ENCODE peak calls at places on chromosomes 3 and 15, in four cellular contexts. One of them, this sample, is unnamed.

GRCh38 chr3:44795197-44795596 is 33.6 kb downstream of the KIF15 start:
- DNase-seq in WERI-Rb-1: no peak
- DNase-seq in WTC11: no peak
- DNase-seq in right atrium auricular region: no peak
- DNase-seq in this sample: no peak

GRCh38 chr3:183555541-183556081 is at the start of gene KLHL6:
- DNase-seq in WERI-Rb-1: no peak
- DNase-seq in WTC11: no peak
- DNase-seq in right atrium auricular region: peak
- DNase-seq in this sample: peak

GRCh38 chr3:138673641-138674040 is 65.1 kb downstream of the FAIM start:
- DNase-seq in WERI-Rb-1: no peak
- DNase-seq in WTC11: no peak
- DNase-seq in right atrium auricular region: no peak
- DNase-seq in this sample: no peak

GRCh38 chr15:50228866-50229265 is 36.7 kb downstream of the HDC start:
- DNase-seq in WERI-Rb-1: no peak
- DNase-seq in WTC11: no peak
- DNase-seq in right atrium auricular region: no peak
- DNase-seq in this sample: no peak

GRCh38 chr3:166248784-166249183 is 411.6 kb upstream of the BCHE start:
- DNase-seq in WERI-Rb-1: no peak
- DNase-seq in WTC11: no peak
- DNase-seq in right atrium auricular region: no peak
- DNase-seq in this sample: no peak

GRCh38 chr3:195697582-195698324 is 23.0 kb upstream of the MUC20 start:
- DNase-seq in WERI-Rb-1: no peak
- DNase-seq in WTC11: no peak
- DNase-seq in right atrium auricular region: no peak
- DNase-seq in this sample: no peak

GRCh38 chr3:45807133-45807532 is 10.8 kb upstream of the SLC6A20 start:
- DNase-seq in WERI-Rb-1: no peak
- DNase-seq in WTC11: no peak
- DNase-seq in right atrium auricular region: no peak
- DNase-seq in this sample: no peak

GRCh38 chr3:179716811-179717210 is 64.0 kb downstream of the USP13 start:
- DNase-seq in WERI-Rb-1: no peak
- DNase-seq in WTC11: no peak
- DNase-seq in right atrium auricular region: no peak
- DNase-seq in this sample: no peak

GRCh38 chr3:191762323-191762960 is 301.5 kb downstream of the PYDC2 start:
- DNase-seq in WERI-Rb-1: no peak
- DNase-seq in WTC11: no peak
- DNase-seq in right atrium auricular region: no peak
- DNase-seq in this sample: no peak

DNA sequence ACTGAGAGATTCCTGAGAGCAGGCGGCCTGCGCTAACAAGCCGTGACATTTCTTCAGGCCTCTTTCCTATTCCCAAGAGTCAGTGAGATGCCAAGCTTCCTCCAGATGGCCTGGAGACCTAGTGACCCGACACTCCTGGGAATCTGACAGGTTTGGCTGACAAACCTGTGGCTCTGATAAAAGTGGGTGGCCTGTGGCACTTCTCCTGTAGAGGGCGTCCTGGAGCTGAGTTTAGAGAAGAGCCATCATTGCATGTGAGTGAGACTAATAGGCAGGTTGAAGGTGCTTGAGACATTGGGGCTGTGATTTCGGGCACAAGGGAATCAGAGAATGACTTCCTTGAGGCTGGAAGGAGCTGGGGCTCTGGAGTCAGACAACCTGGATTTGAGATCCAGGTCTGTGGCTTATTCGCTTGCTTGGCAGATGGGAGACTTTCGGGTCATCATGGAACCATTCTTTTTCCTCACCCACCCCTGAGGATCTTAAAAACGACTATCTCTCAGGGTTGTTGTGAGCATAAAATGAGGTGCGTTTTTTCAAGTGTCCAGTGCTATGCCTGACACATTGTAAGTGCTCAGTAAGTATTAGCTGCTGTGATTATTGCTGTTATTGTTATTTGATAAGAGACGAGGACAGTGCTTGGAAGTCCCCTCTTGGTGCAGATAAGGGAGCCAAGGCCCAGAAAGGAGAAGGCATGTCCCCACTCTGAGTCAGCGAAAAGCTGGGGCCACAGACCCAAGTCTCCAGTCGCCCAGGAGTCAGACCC is 77.2 kb downstream of the SCN10A start:
- DNase-seq in WERI-Rb-1: peak
- DNase-seq in WTC11: peak
- DNase-seq in right atrium auricular region: no peak
- DNase-seq in this sample: no peak
- TF ChIP-seq CTCF in WERI-Rb-1: peak
- TF ChIP-seq CTCF in WTC11: peak
- TF ChIP-seq CTCF in right atrium auricular region: peak
- TF ChIP-seq CTCF in this sample: peak

GRCh38 chr3:141455603-141456327 is 31.1 kb upstream of the RASA2 start:
- DNase-seq in WERI-Rb-1: no peak
- DNase-seq in WTC11: no peak
- DNase-seq in right atrium auricular region: no peak
- DNase-seq in this sample: no peak

GRCh38 chr3:141454055-141454454 is 32.8 kb upstream of the RASA2 start:
- DNase-seq in WERI-Rb-1: no peak
- DNase-seq in WTC11: no peak
- DNase-seq in right atrium auricular region: no peak
- DNase-seq in this sample: no peak

GRCh38 chr3:141452773-141453172 is 34.1 kb upstream of the RASA2 start:
- DNase-seq in WERI-Rb-1: no peak
- DNase-seq in WTC11: no peak
- DNase-seq in right atrium auricular region: no peak
- DNase-seq in this sample: no peak

GRCh38 chr3:141456328-141456689 is 30.5 kb upstream of the RASA2 start:
- DNase-seq in WERI-Rb-1: no peak
- DNase-seq in WTC11: no peak
- DNase-seq in right atrium auricular region: peak
- DNase-seq in this sample: no peak

GRCh38 chr3:141454906-141455602 is 31.8 kb upstream of the RASA2 start:
- DNase-seq in WERI-Rb-1: peak
- DNase-seq in WTC11: peak
- DNase-seq in right atrium auricular region: no peak
- DNase-seq in this sample: no peak
- TF ChIP-seq CTCF in WERI-Rb-1: peak
- TF ChIP-seq CTCF in WTC11: peak
- TF ChIP-seq CTCF in right atrium auricular region: peak
- TF ChIP-seq CTCF in this sample: peak

GRCh38 chr15:42650208-42651066 is 75.0 kb downstream of the STARD9 start:
- DNase-seq in WERI-Rb-1: peak
- DNase-seq in WTC11: peak
- DNase-seq in right atrium auricular region: peak
- DNase-seq in this sample: no peak
- TF ChIP-seq CTCF in WERI-Rb-1: peak
- TF ChIP-seq CTCF in WTC11: peak
- TF ChIP-seq CTCF in right atrium auricular region: peak
- TF ChIP-seq CTCF in this sample: no peak

GRCh38 chr15:57332326-57332725 is 44.0 kb upstream of the CGNL1 start:
- DNase-seq in WERI-Rb-1: no peak
- DNase-seq in WTC11: no peak
- DNase-seq in right atrium auricular region: no peak
- DNase-seq in this sample: no peak
- TF ChIP-seq CTCF in WERI-Rb-1: no peak
- TF ChIP-seq CTCF in WTC11: no peak
- TF ChIP-seq CTCF in right atrium auricular region: no peak
- TF ChIP-seq CTCF in this sample: no peak

DNA sequence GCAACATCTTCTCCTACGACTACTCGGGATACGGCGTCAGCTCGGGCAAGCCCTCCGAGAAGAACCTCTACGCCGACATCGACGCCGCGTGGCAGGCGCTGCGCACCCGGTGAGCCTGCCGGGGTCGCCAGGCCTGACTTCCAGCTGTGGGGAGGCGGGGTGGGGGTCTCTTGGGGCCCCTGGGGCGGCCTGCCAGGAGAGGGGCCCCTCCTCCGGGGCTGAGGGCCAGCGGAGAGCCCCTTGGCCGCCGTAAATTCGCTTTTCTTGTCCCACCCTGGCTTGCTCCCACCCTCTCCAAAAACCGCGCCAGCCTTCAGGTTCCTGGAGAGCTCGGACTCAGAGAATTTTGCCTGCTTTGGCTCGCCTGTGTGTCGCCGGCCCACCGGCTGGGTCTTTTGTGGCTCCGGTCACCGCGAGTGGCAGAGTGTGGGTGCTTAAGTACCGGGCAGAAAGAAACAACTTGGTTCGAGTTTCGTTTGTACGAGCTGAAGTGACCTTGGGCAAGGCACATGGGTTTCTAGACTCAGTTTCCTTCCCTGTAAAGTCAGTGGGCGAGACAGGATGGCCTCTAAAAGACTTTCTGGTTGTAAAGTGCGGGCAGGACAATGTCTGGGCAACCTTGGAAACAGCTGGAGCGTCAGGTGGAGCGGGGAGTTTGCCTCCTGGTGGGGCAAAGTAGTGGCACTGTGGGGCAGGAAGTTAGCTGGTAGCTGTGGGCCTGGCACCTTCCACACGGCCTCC is 971 bp downstream of the ABHD17C start:
- DNase-seq in WERI-Rb-1: no peak
- DNase-seq in WTC11: peak
- DNase-seq in right atrium auricular region: no peak
- DNase-seq in this sample: peak
- TF ChIP-seq CTCF in WERI-Rb-1: peak
- TF ChIP-seq CTCF in WTC11: no peak
- TF ChIP-seq CTCF in right atrium auricular region: no peak
- TF ChIP-seq CTCF in this sample: peak

DNA sequence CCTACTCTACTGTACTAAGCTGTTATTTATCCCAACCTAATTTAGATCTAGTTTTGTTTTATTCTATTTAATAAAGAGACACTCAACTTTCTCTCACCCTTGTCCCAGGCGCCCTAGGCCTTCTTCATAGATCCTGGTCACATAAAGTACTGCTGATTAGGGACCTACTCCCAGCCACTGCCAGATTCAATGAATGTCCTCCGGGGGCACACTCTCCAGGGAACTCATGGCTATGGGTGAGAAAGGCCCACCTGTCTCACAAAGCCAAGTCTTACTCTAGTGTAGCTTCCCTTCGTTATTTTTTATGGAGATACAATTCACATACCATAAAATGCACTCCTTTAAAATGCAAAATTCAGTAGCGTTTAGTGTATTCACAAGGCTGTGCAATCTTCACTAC is 87.9 kb downstream of the ADCY5 start:
- DNase-seq in WERI-Rb-1: peak
- DNase-seq in WTC11: peak
- DNase-seq in right atrium auricular region: no peak
- DNase-seq in this sample: no peak
- TF ChIP-seq CTCF in WERI-Rb-1: peak
- TF ChIP-seq CTCF in WTC11: no peak
- TF ChIP-seq CTCF in right atrium auricular region: no peak
- TF ChIP-seq CTCF in this sample: no peak